ENCODE peak calls at places on chromosomes 3 and 15, in four cellular contexts. T, A, N and Z are unnamed samples.

GRCh38 chr3:52834871-52835501 is at the start of gene MUSTN1:
- DNase-seq in T (no peak), A (no peak), N (peak; percentile 29), Z (peak; percentile 91)

GRCh38 chr15:73928241-73928579 is 1.9 kb downstream of the LOXL1 start:
- DNase-seq in T (no peak), A (no peak), N (no peak), Z (no peak)

GRCh38 chr3:96833301-96833700 is 18.9 kb downstream of the EPHA6 start:
- DNase-seq in T (no peak), A (no peak), N (no peak), Z (no peak)

GRCh38 chr3:105516972-105517371 is 150.3 kb downstream of the ALCAM start:
- DNase-seq in T (no peak), A (no peak), N (peak; percentile 40), Z (no peak)

GRCh38 chr15:47872869-47873301 is 155.6 kb downstream of the SEMA6D start:
- DNase-seq in T (no peak), A (no peak), N (peak; percentile 45), Z (peak; percentile 68)

GRCh38 chr15:44468713-44469385 is 41.4 kb downstream of the CTDSPL2 start:
- DNase-seq in T (no peak), A (peak; percentile 29), N (no peak), Z (no peak)

GRCh38 chr3:132974086-132974485 is 64.1 kb upstream of the TMEM108 start:
- DNase-seq in T (no peak), A (no peak), N (no peak), Z (no peak)

GRCh38 chr3:152738656-152739055 is 96.3 kb upstream of the P2RY1 start:
- DNase-seq in T (no peak), A (peak; percentile 22), N (no peak), Z (no peak)

GRCh38 chr3:128493221-128494151 is 485 bp upstream of the GATA2 start:
- DNase-seq in T (no peak), A (no peak), N (no peak), Z (peak; percentile 18)

GRCh38 chr3:51916418-51916817 is 13.3 kb upstream of the IQCF1 start:
- DNase-seq in T (no peak), A (no peak), N (no peak), Z (no peak)

GRCh38 chr3:66469220-66469640 is 31.6 kb downstream of the LRIG1 start:
- DNase-seq in T (no peak), A (no peak), N (no peak), Z (no peak)

GRCh38 chr3:161893972-161894371 is 397.4 kb downstream of the OTOL1 start:
- DNase-seq in T (no peak), A (no peak), N (no peak), Z (no peak)

GRCh38 chr3:28743843-28744242 is 395.2 kb upstream of the AZI2 start:
- DNase-seq in T (no peak), A (no peak), N (no peak), Z (no peak)

GRCh38 chr15:58584789-58585461 is 153.1 kb downstream of the LIPC start:
- DNase-seq in T (no peak), A (no peak), N (no peak), Z (no peak)

GRCh38 chr15:31337352-31338031 is 10.9 kb downstream of the KLF13 start:
- DNase-seq in T (no peak), A (no peak), N (no peak), Z (no peak)

GRCh38 chr3:47817609-47818008 is 14.7 kb downstream of the DHX30 start:
- DNase-seq in T (no peak), A (no peak), N (no peak), Z (no peak)

GRCh38 chr15:73378089-73378488 is 9.3 kb upstream of the HCN4 start:
- DNase-seq in T (no peak), A (no peak), N (no peak), Z (no peak)

GRCh38 chr3:136957751-136958288 is at the start of gene IL20RB:
- DNase-seq in T (no peak), A (no peak), N (no peak), Z (peak; percentile 41)

GRCh38 chr3:27659279-27660021 is 62.7 kb downstream of the EOMES start:
- DNase-seq in T (peak; percentile 32), A (peak; percentile 55), N (peak; percentile 73), Z (peak; percentile 63)

GRCh38 chr15:69304176-69304533 is 5.4 kb downstream of the PAQR5 start:
- DNase-seq in T (no peak), A (no peak), N (no peak), Z (no peak)

GRCh38 chr3:194434503-194434902 is 35.4 kb upstream of the GP5 start:
- DNase-seq in T (no peak), A (no peak), N (no peak), Z (no peak)

GRCh38 chr3:141830508-141830907 is 45.9 kb upstream of the ATP1B3 start:
- DNase-seq in T (no peak), A (no peak), N (no peak), Z (no peak)

GRCh38 chr3:51340311-51340829 is 44.7 kb upstream of the MANF start:
- DNase-seq in T (no peak), A (peak; percentile 89), N (no peak), Z (peak; percentile 47)

GRCh38 chr3:155639462-155640055 is 105.3 kb downstream of the PLCH1 start:
- DNase-seq in T (no peak), A (no peak), N (no peak), Z (no peak)

GRCh38 chr3:175255698-175256097 is 396.6 kb downstream of the NAALADL2 start:
- DNase-seq in T (no peak), A (no peak), N (no peak), Z (no peak)

GRCh38 chr15:29612096-29612495 is 210.2 kb downstream of the TJP1 start:
- DNase-seq in T (no peak), A (peak; percentile 9), N (no peak), Z (no peak)

GRCh38 chr15:47965297-47965696 is 155.5 kb upstream of the SLC24A5 start:
- DNase-seq in T (no peak), A (no peak), N (no peak), Z (no peak)

GRCh38 chr3:16148783-16149182 is 25.7 kb upstream of the GALNT15 start:
- DNase-seq in T (no peak), A (peak; percentile 95), N (no peak), Z (peak; percentile 96)

GRCh38 chr3:38454179-38454883 is 641 bp downstream of the ACVR2B start:
- DNase-seq in T (peak; percentile 33), A (peak; percentile 36), N (peak; percentile 61), Z (no peak)

GRCh38 chr3:52570076-52570475 is 33.7 kb downstream of the UQCC5 start:
- DNase-seq in T (no peak), A (no peak), N (no peak), Z (no peak)

GRCh38 chr3:179713643-179714090 is 60.8 kb downstream of the USP13 start:
- DNase-seq in T (no peak), A (no peak), N (no peak), Z (no peak)

DNA sequence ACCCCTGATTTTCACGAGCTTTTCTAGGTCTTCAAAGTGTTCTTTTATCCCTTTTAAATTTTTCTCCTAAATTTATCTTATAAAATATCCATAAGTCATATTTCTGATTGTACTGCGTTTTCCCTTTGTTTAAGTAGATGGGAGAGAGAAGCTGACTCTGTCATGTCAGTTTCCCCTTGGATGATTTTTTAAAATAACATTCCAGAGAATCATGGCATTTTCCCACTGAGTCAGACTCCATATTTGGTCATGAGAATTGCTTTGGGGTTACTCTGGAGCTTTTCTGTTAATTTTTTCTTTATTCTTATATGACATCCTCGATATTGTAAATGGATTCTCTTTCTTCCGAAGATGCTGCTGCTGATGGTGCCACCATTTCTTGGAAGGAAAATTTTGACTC is 28.6 kb upstream of the UMPS start:
- DNase-seq in T (no peak), A (peak; percentile 6), N (no peak), Z (no peak)
- H3K27ac ChIP-seq in T (no peak overlapping the region), A (no peak overlapping the region), N (no peak overlapping the region), Z (no peak overlapping the region)

GRCh38 chr3:10935846-10936631 is 56.5 kb upstream of the SLC6A1 start:
- DNase-seq in T (no peak), A (no peak), N (no peak), Z (no peak)
- H3K27ac ChIP-seq in T (no peak overlapping the region), A (no peak overlapping the region), N (no peak overlapping the region), Z (no peak overlapping the region)

GRCh38 chr3:182809523-182809922 is 16.2 kb downstream of the ATP11B start:
- DNase-seq in T (no peak), A (no peak), N (no peak), Z (no peak)

GRCh38 chr3:182808041-182808765 is 14.9 kb downstream of the ATP11B start:
- DNase-seq in T (no peak), A (no peak), N (no peak), Z (no peak)

GRCh38 chr3:182803596-182803995 is 10.3 kb downstream of the ATP11B start:
- DNase-seq in T (no peak), A (no peak), N (no peak), Z (no peak)

GRCh38 chr3:182810574-182811268 is 17.4 kb downstream of the ATP11B start:
- DNase-seq in T (no peak), A (peak; percentile 59), N (no peak), Z (no peak)

GRCh38 chr3:182807056-182807455 is 13.8 kb downstream of the ATP11B start:
- DNase-seq in T (no peak), A (no peak), N (no peak), Z (no peak)
- H3K27ac ChIP-seq in T (no peak overlapping the region), A (no peak overlapping the region), N (no peak overlapping the region), Z (no peak overlapping the region)

GRCh38 chr15:51170882-51171577 is 76.3 kb upstream of the TNFAIP8L3 start:
- DNase-seq in T (no peak), A (no peak), N (no peak), Z (no peak)
- H3K27ac ChIP-seq in T (no peak overlapping the region), A (no peak overlapping the region), N (peak overlapping the region; percentile 23), Z (peak overlapping the region; percentile 78)

GRCh38 chr3:124850633-124851032 is 36.5 kb downstream of the ITGB5 start:
- DNase-seq in T (no peak), A (no peak), N (no peak), Z (peak; percentile 81)
- H3K27ac ChIP-seq in T (no peak overlapping the region), A (no peak overlapping the region), N (no peak overlapping the region), Z (peak overlapping the region; percentile 82)

GRCh38 chr15:37019479-37020433 is 80.6 kb downstream of the MEIS2 start:
- DNase-seq in T (no peak), A (peak; percentile 49), N (peak; percentile 65), Z (no peak)

GRCh38 chr15:37017031-37017625 is 83.2 kb downstream of the MEIS2 start:
- DNase-seq in T (no peak), A (no peak), N (no peak), Z (no peak)

GRCh38 chr15:37015476-37015875 is 84.9 kb downstream of the MEIS2 start:
- DNase-seq in T (no peak), A (no peak), N (no peak), Z (no peak)

GRCh38 chr15:37016287-37016686 is 84.1 kb downstream of the MEIS2 start:
- DNase-seq in T (no peak), A (no peak), N (no peak), Z (no peak)

GRCh38 chr15:37020852-37021251 is 79.5 kb downstream of the MEIS2 start:
- DNase-seq in T (no peak), A (no peak), N (no peak), Z (no peak)
- H3K27ac ChIP-seq in T (no peak overlapping the region), A (no peak overlapping the region), N (peak overlapping the region; percentile 91), Z (peak overlapping the region; percentile 48)

DNA sequence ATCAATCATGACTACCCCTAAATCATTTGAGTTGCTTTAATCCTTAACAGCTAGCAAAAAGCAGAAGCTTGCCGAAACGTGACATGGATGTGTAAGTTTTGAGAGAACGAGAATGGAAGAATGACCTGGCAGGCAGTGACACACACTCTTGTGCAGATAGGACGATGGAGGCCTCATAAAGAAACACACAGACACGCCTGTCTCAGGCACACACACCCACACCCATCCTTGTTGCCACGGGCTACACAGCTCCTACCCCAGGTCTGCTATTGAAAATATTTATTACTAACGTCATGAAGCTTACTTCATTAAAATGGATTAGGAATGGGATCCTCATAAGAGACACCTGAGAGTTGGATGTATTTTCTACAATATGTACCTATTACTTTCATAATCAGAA is 8.5 kb downstream of the MYO5C start:
- DNase-seq in T (no peak), A (no peak), N (no peak), Z (no peak)
- H3K27ac ChIP-seq in T (no peak overlapping the region), A (no peak overlapping the region), N (no peak overlapping the region), Z (no peak overlapping the region)